ENCODE peak calls at places on chromosomes 11 and 22, in ten cellular contexts. Q is NCI-H510A treated with DMSO at 0.1 percent for 48 hours; N is NAMALWA; M is H9; I is left ventricle myocardium inferior; S is stimulated activated CD4-positive, alpha-beta T cell treated with anti-CD3 and anti-CD28 coated beads, Interleukin-1b, Interleukin-23, amount 100 ng/mL, for 1 hour; A is HEK293T; F is renal cortical epithelial cell; W is trophoblast cell; O is ureter. K is an unnamed sample.

GRCh38 chr11:123543796-123544195 is 110.6 kb downstream of the SCN3B start:
- DNase-seq in Q (no peak), N (no peak), M (no peak), I (no peak), S (no peak), A (no peak), F (peak; percentile 96), W (peak; percentile 34), O (no peak), K (no peak)

GRCh38 chr11:79493555-79494171 is 52.8 kb upstream of the TENM4 start:
- DNase-seq in Q (peak; percentile 65), N (peak; percentile 64), M (peak; percentile 95), I (peak; percentile 59), S (peak; percentile 3), A (peak; percentile 81), F (peak; percentile 65), W (peak; percentile 76), O (peak; percentile 74), K (peak; percentile 73)

GRCh38 chr11:35549787-35550186 is 24.4 kb upstream of the PAMR1 start:
- DNase-seq in Q (no peak), N (no peak), M (no peak), I (no peak), S (no peak), A (peak; percentile 22), F (peak; percentile 61), W (peak; percentile 60), O (no peak), K (no peak)

GRCh38 chr11:20470348-20470747 is 82.8 kb downstream of the PRMT3 start:
- DNase-seq in Q (no peak), N (no peak), M (no peak), I (no peak), S (no peak), A (no peak), F (no peak), W (no peak), O (no peak), K (no peak)

GRCh38 chr11:23502821-23503220 is 642.5 kb upstream of the CCDC179 start:
- DNase-seq in Q (no peak), N (no peak), M (no peak), I (no peak), S (no peak), A (no peak), F (no peak), W (no peak), O (no peak), K (no peak)

GRCh38 chr22:39967996-39968968 is 8.1 kb downstream of the TMA7B start:
- DNase-seq in Q (no peak), N (no peak), M (no peak), I (peak; percentile 37), S (no peak), A (no peak), F (no peak), W (no peak), O (no peak), K (no peak)

GRCh38 chr11:115361025-115361424 is 143.2 kb downstream of the CADM1 start:
- DNase-seq in Q (no peak), N (no peak), M (no peak), I (no peak), S (no peak), A (no peak), F (no peak), W (no peak), O (no peak), K (no peak)

GRCh38 chr11:45100338-45100737 is 46.1 kb upstream of the PRDM11 start:
- DNase-seq in Q (no peak), N (peak; percentile 85), M (peak; percentile 84), I (no peak), S (no peak), A (no peak), F (no peak), W (peak; percentile 15), O (no peak), K (peak; percentile 16)

GRCh38 chr22:36056980-36057379 is 28.4 kb upstream of the RBFOX2 start:
- DNase-seq in Q (no peak), N (no peak), M (no peak), I (no peak), S (no peak), A (no peak), F (no peak), W (peak; percentile 21), O (no peak), K (no peak)

GRCh38 chr11:123478352-123478986 is 48.4 kb downstream of the GRAMD1B start:
- DNase-seq in Q (peak; percentile 8), N (peak; percentile 74), M (peak; percentile 79), I (no peak), S (no peak), A (peak; percentile 80), F (peak; percentile 75), W (peak; percentile 85), O (peak; percentile 60), K (peak; percentile 80)

GRCh38 chr11:32069361-32070058 is 21.4 kb upstream of the RCN1 start:
- DNase-seq in Q (no peak), N (no peak), M (no peak), I (no peak), S (no peak), A (no peak), F (no peak), W (peak; percentile 88), O (peak; percentile 70), K (peak; percentile 58)

GRCh38 chr11:13118194-13118593 is 109.1 kb downstream of the RASSF10 start:
- DNase-seq in Q (no peak), N (no peak), M (no peak), I (no peak), S (no peak), A (no peak), F (peak; percentile 100), W (peak; percentile 31), O (no peak), K (no peak)

K was measured in GM12865.